ENCODE peak calls at places on chromosome 19, in nine cellular contexts. N, B, W, Z, V, K, H, S and Y are unnamed samples.

GRCh38 chr19:47047931-47048399 is 459 bp downstream of the TMEM160 start:
- DNase-seq in S (peak), H (no peak), B (peak), Z (peak), W (peak), K (peak), V (peak), N (peak), Y (peak)

GRCh38 chr19:46218160-46218559 is 11.4 kb upstream of the IGFL1 start:
- DNase-seq in K (peak), B (peak), H (no peak), Z (peak), N (peak), V (no peak), S (no peak), W (no peak), Y (peak)

GRCh38 chr19:35533822-35534521 is 716 bp downstream of the GAPDHS start:
- DNase-seq in V (no peak), K (peak), Z (peak), S (no peak), H (no peak), N (no peak), W (peak), B (peak), Y (peak)

GRCh38 chr19:29576761-29577661 is 29.1 kb upstream of the POP4 start:
- DNase-seq in S (no peak), H (no peak), V (no peak), N (no peak), K (peak), W (no peak), B (no peak), Z (peak), Y (no peak)

GRCh38 chr19:47095707-47096704 is 17.6 kb downstream of the ZC3H4 start:
- DNase-seq in W (no peak), K (peak), V (peak), B (peak), N (no peak), H (no peak), Z (peak), S (no peak), Y (no peak)

GRCh38 chr19:30163663-30164062 is 208.5 kb upstream of the ZNF536 start:
- DNase-seq in N (no peak), S (no peak), B (no peak), H (no peak), W (no peak), Z (no peak), V (peak), K (no peak), Y (no peak)

GRCh38 chr19:50690439-50690838 is 29.2 kb downstream of the SHANK1 start:
- DNase-seq in K (no peak), B (no peak), N (no peak), W (no peak), H (no peak), Z (no peak), V (no peak), S (no peak), Y (no peak)

GRCh38 chr19:36009633-36010379 is 1.2 kb upstream of the SYNE4 start:
- DNase-seq in K (no peak), Z (no peak), S (no peak), W (no peak), V (no peak), B (no peak), N (no peak), H (no peak), Y (no peak)

GRCh38 chr19:38304866-38305429 is 897 bp downstream of the C19orf33 start:
- DNase-seq in W (no peak), V (peak), B (peak), K (peak), Z (no peak), S (peak), H (peak), N (no peak), Y (peak)

GRCh38 chr19:5466072-5466471 is 10.9 kb downstream of the ZNRF4 start:
- DNase-seq in Z (no peak), K (no peak), V (peak), W (no peak), B (no peak), N (no peak), S (no peak), H (no peak), Y (no peak)

GRCh38 chr19:16594131-16594586 is 21.9 kb upstream of the SLC35E1 start:
- DNase-seq in Z (no peak), K (no peak), B (no peak), H (no peak), N (no peak), S (no peak), W (peak), V (no peak), Y (no peak)

GRCh38 chr19:10604460-10604980 is 17.4 kb upstream of the AP1M2 start:
- DNase-seq in Z (no peak), B (no peak), H (no peak), N (peak), W (no peak), V (peak), K (no peak), S (no peak), Y (peak)

GRCh38 chr19:48656840-48657474 is 11.0 kb upstream of the CA11 start:
- DNase-seq in Z (peak), S (no peak), H (no peak), V (no peak), K (peak), W (no peak), N (no peak), B (peak), Y (no peak)

GRCh38 chr19:36573948-36574726 is 1.0 kb upstream of the ZNF529 start:
- DNase-seq in B (peak), W (no peak), K (peak), S (peak), H (no peak), Z (peak), V (no peak), N (no peak), Y (no peak)

GRCh38 chr19:46967578-46968018 is 52.0 kb upstream of the NPAS1 start:
- DNase-seq in B (no peak), W (peak), Z (no peak), S (no peak), N (no peak), K (peak), V (peak), H (no peak), Y (no peak)

GRCh38 chr19:6721773-6722172 is 1.3 kb upstream of the C3 start:
- DNase-seq in B (no peak), K (no peak), S (no peak), W (no peak), N (peak), V (no peak), H (no peak), Z (no peak), Y (no peak)

GRCh38 chr19:55605207-55605636 is 225 bp upstream of the ZNF865 start:
- DNase-seq in B (peak), Z (peak), H (peak), K (peak), V (peak), N (peak), S (no peak), W (peak), Y (peak)

GRCh38 chr19:7255119-7255518 is 39.1 kb downstream of the INSR start:
- DNase-seq in K (no peak), S (no peak), Z (no peak), H (no peak), V (no peak), N (no peak), W (no peak), B (no peak), Y (no peak)

GRCh38 chr19:38519168-38519567 is 85.7 kb downstream of the RYR1 start:
- DNase-seq in S (no peak), K (no peak), B (no peak), Z (no peak), N (no peak), H (no peak), W (no peak), V (no peak), Y (no peak)

GRCh38 chr19:5803752-5804515 is 933 bp upstream of the NRTN start:
- DNase-seq in K (peak), V (peak), W (peak), N (peak), B (peak), Z (peak), S (peak), H (peak), Y (peak)

GRCh38 chr19:58519087-58519354 is 589 bp downstream of the ZBTB45 start:
- DNase-seq in Z (peak), W (peak), B (peak), H (no peak), K (peak), V (peak), N (peak), S (peak), Y (peak)

DNA sequence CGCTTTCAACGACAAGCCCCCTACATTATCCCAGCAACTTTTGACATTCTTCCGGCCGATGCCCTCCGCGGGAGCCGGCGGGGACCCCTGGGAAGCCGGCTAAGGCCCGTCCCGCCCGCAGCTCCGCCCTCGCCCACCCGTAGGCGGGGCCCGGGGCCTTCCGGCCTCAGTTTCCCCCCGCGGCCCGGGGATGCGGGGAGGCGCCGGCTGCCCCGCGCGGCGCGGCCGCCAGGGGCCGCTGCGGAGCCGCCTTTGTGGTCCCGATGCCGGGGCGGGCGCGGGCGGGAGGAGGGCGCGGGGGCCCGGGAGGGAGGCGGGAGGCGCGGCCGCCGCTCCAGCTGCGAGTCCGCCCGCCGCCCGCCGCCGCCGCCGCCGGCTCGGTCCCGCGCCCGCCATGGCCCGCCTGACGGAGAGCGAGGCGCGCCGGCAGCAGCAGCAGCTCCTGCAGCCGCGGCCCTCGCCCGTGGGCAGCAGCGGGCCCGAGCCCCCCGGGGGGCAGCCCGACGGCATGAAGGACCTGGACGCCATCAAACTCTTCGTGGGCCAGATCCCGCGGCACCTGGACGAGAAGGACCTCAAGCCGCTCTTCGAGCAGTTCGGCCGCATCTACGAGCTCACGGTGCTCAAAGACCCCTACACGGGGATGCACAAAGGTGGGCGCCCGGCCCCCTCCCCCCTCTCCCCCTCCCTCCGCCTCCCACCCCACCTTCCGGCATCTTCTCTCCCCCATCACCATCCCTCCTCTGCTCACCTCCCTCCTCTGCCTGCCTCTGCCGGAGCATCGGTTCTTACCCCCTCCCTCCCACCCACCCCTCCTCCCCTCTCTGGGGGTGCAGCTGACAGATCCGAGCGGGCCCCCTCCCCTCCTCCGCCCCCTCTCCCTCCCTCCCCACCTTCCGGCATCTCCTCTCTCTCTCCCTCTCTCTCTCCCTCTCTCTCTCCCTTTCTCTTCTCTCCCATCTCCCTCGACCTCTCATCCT is at the start of gene CELF5:
- DNase-seq in Z (no peak), W (peak), B (peak), N (peak), K (peak), V (peak), H (no peak), S (no peak), Y (peak)
- TF ChIP-seq CTCF in Z (no peak), W (peak), B (peak), N (peak), K (no peak), V (peak), H (peak), S (peak), Y (peak)

DNA sequence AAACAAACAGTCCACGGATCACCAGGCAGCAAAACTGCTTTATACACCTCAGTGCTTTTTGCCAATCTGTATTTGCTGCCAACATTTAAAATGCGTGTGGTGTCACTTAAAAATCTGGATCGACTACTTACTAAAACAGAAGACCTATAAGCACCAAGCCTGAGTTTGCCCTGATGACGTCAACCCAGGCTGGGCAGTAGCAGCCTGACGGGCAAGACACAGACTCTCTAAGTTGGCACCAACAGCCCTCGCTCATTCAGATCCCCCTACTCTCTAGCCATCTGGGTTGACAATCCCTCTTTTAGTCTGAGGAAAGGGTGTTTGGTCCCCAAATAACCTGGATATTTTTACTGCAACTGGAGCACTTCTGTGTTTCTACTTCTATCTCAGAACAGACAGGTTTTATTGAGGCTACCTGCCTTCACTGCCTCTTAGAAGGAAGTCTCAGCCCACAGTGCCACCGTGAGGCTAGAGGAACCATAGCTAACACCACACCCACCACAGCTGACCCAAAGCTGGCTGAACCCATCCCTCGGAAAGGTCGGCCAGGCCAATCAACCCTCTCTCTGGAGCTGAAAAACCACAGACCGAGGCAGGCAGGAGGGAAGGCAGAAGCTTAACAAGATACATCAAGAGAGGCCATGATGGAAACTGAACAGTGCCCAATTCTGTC is 6.9 kb downstream of the SUGP2 start:
- DNase-seq in K (peak), H (no peak), V (no peak), B (peak), N (peak), Z (peak), S (no peak), W (no peak), Y (no peak)
- TF ChIP-seq CTCF in K (peak), H (no peak), V (no peak), B (peak), N (peak), Z (peak), S (peak), W (no peak), Y (no peak)

GRCh38 chr19:40270362-40271089 is 14.6 kb downstream of the AKT2 start:
- DNase-seq in K (no peak), S (no peak), W (no peak), V (no peak), N (no peak), Z (no peak), H (no peak), B (no peak), Y (no peak)
- TF ChIP-seq CTCF in K (no peak), S (no peak), W (no peak), V (peak), N (no peak), Z (no peak), H (no peak), B (no peak), Y (no peak)

GRCh38 chr19:14367016-14367415 is 14.2 kb upstream of the ADGRE5 start:
- DNase-seq in Z (no peak), B (no peak), H (no peak), W (no peak), S (no peak), N (no peak), K (no peak), V (no peak), Y (no peak)
- TF ChIP-seq CTCF in Z (no peak), B (no peak), H (no peak), W (no peak), S (no peak), N (no peak), K (no peak), V (no peak), Y (no peak)